ENCODE peak calls at places on chromosomes 7 and 10, in five cellular contexts. H is GM23248, K is aorta, A is colonic mucosa, E is ascending aorta. M is an unnamed sample. For H3K36me3, H3K27me3 and H3K9me3, the result is how much of the 10 kb centered on the place peaks cover.

GRCh38 chr10:91758303-91759146 is 39.7 kb upstream of the TNKS2 start:
- DNase-seq in H (peak), K (no peak), A (no peak), E (no peak), M (no peak)

GRCh38 chr7:12895296-12895695 is 207.9 kb downstream of the ARL4A start:
- DNase-seq in H (peak), K (no peak), A (no peak), E (no peak), M (no peak)

GRCh38 chr7:44395067-44395466 is 69.7 kb upstream of the CAMK2B start:
- DNase-seq in H (no peak), K (no peak), A (no peak), E (no peak), M (no peak)

GRCh38 chr7:45026984-45027773 is 27.2 kb downstream of the CCM2 start:
- DNase-seq in H (peak), K (no peak), A (no peak), E (no peak), M (no peak)

GRCh38 chr10:79266543-79267312 is 80.5 kb upstream of the PPIF start:
- DNase-seq in H (peak), K (peak), A (peak), E (peak), M (no peak)

GRCh38 chr10:9596368-9596920 is 1421.2 kb upstream of the CELF2 start:
- DNase-seq in H (peak), K (no peak), A (no peak), E (no peak), M (no peak)

GRCh38 chr7:140245611-140246105 is 68.9 kb upstream of the KDM7A start:
- DNase-seq in H (no peak), K (no peak), A (no peak), E (no peak), M (no peak)

GRCh38 chr10:65861249-65861648 is 1064.6 kb upstream of the LRRTM3 start:
- DNase-seq in H (no peak), K (no peak), A (no peak), E (no peak), M (no peak)

GRCh38 chr7:111561659-111561908 is 708 bp downstream of the IMMP2L start:
- DNase-seq in H (peak), K (no peak), A (peak), E (no peak), M (no peak)

GRCh38 chr7:50324113-50324512 is 19.6 kb downstream of the IKZF1 start:
- DNase-seq in H (no peak), K (no peak), A (no peak), E (no peak), M (no peak)

GRCh38 chr7:50315739-50316671 is 11.5 kb downstream of the IKZF1 start:
- DNase-seq in H (no peak), K (no peak), A (no peak), E (no peak), M (no peak)

GRCh38 chr7:50317221-50317678 is 12.7 kb downstream of the IKZF1 start:
- DNase-seq in H (no peak), K (no peak), A (no peak), E (no peak), M (no peak)

GRCh38 chr7:50317697-50318640 is 13.5 kb downstream of the IKZF1 start:
- DNase-seq in H (no peak), K (no peak), A (no peak), E (no peak), M (no peak)

DNA sequence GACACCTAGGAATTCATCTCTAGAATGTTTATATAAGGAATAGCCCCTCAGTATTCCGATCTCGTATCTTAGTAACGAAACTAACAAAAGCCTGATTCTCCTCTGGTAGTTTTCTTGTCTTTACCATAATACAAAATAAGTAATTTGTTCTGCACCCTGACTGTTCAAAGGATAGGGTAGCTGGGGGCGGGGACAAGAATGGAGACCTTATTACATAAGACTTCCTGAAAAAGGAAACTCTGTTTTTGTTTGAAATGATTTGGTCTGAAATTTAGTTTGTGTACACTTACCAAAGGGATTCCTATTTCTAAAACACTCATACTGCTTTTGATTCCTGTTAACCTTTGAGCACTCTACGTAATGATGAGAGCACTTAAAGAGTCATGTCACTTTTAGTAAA is 17.2 kb downstream of the IKZF1 start:
- DNase-seq in H (no peak), K (no peak), A (no peak), E (no peak), M (no peak)
- H3K36me3 ChIP-seq in H (under half), K (under half), A (under half), E (under half), M (under half)

DNA sequence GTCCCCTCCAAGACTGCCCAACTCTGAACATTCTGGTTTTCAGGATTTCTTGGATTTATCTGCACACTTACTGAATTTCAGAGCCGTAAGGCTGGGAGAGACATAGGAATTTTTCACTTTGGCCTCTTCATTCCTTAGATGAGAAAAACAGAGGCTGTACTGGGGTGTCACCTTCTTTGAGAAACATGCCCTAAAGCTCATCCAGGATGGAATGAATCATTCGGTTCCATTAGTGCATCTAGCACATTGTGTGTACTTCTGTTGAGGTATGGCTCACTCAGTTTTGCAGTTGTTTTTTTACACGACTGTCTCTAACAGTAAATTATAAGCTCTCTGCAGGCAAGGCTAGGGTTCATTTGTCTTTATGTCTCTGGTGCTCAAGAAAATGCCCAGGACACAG is 383.4 kb downstream of the GATA3 start:
- DNase-seq in H (no peak), K (no peak), A (no peak), E (no peak), M (no peak)
- H3K27me3 ChIP-seq in H (under half), K (under half), A (under half), E (under half), M (under half)

GRCh38 chr7:156096806-156097538 is 284.7 kb upstream of the SHH start:
- DNase-seq in H (no peak), K (no peak), A (no peak), E (no peak), M (no peak)
- H3K9me3 ChIP-seq in H (under half), K (under half), A (under half), E (under half), M (under half)

GRCh38 chr7:158946771-158947170 is 90.4 kb downstream of the DYNC2I1 start:
- DNase-seq in H (no peak), K (no peak), A (no peak), E (no peak), M (no peak)

GRCh38 chr7:158944950-158945349 is 88.6 kb downstream of the DYNC2I1 start:
- DNase-seq in H (no peak), K (no peak), A (no peak), E (no peak), M (no peak)

GRCh38 chr7:158945514-158945913 is 89.2 kb downstream of the DYNC2I1 start:
- DNase-seq in H (no peak), K (no peak), A (no peak), E (no peak), M (no peak)

GRCh38 chr7:158947627-158948026 is 91.3 kb downstream of the DYNC2I1 start:
- DNase-seq in H (no peak), K (no peak), A (no peak), E (no peak), M (no peak)

DNA sequence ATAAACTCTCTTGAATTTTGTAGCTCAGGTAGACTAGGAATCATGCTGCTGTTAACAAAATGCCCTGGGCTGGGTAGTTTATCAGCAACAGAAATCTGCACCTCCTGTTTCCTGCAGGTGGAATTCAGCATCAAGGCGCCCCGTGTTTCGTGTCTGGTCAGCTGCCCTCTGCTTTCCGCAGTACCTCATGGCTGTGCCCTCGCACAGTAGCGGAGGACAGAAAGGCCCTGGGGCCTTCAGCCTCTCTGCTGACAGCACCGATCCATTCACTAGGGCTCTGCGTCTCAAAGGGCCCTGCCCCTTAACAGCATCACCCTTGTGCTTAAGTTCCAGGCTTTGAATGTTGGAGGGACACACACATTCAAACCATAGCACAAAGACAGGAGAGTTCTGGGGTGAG is 90.0 kb downstream of the DYNC2I1 start:
- DNase-seq in H (no peak), K (no peak), A (no peak), E (no peak), M (no peak)
- H3K36me3 ChIP-seq in H (under half), K (under half), A (under half), E (under half), M (under half)

GRCh38 chr10:133306097-133306476 is 2.6 kb downstream of the TUBGCP2 start:
- DNase-seq in H (no peak), K (no peak), A (no peak), E (no peak), M (no peak)
- H3K27me3 ChIP-seq in H (under half), K (under half), A (under half), E (under half), M (under half)

DNA sequence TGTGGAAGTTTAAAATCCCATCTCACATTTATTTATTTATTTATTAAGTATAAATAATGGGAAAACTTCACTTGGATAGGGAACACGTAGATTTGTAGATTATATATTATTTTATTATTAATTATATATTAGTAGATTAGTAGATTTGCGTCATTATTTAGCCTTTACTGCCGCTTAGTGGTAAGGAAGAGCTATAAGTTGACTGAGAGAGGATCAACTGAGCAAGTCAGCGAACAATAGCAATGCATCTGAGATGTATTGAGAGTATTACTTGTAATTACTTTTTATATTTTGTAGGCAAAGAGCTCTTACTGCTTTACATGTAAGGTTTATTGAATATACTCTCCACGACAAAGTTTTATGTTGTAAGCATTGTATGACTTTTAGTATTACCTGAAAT is 244.5 kb upstream of the ANKRD30A start:
- DNase-seq in H (peak), K (no peak), A (no peak), E (no peak), M (no peak)
- H3K9me3 ChIP-seq in H (under half), K (under half), A (under half), E (under half), M (under half)

DNA sequence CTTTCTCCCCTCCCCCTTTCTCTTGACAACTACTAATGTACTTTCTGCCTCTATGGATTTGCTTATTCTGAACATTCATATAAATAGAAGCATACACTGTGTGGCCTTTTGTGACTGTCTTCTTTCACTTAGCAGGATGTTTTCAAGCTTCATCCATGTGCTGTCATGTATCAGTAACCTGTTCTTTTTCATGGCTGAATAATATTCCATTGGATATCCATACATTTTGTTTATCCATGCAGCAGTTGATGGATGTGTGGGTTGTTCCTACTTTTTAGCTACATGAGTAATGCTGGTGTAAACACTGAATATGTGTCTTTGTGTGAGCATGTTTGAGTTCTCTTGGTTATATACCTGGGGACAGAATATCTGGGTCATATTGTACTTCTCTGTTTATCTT is 107.6 kb downstream of the TRRAP start:
- DNase-seq in H (no peak), K (no peak), A (no peak), E (no peak), M (no peak)
- H3K36me3 ChIP-seq in H (half or more), K (under half), A (under half), E (half or more), M (under half)

DNA sequence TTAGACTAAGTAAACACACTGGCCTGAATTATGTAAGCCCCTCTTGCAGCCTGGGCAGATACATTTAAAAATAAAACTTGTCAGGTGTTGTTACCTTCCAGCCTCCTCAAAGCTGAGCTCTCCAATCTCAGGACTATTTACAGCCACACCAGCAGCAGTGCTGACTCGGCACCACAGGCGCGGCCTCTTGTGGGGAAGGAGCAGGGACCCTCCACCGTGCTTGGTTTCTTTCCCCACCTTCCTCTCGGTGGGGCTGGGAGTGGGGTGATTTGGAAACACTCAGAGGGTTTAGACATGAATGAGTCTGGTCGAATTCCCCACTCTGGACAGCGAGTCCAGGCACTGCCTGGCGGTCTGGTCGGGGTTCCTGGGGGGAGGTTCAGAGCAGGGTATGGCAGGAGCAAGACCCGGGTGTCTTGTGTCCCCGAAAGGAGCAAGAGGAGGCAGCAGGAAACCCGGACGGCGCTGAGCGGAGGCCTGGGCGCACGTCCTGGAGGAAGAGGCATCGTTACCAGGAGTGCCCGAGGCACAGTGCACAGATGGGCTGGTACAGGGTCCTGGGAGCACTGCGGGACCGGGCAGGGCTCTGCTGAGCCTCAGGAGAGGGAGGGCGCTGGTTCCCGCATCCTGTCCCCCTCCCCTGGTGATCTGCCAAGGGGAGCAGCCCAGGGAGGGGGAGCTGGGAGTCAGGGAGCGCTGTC is 29.2 kb upstream of the CFAP46 start:
- DNase-seq in H (no peak), K (no peak), A (no peak), E (no peak), M (no peak)
- H3K27me3 ChIP-seq in H (under half), K (under half), A (under half), E (under half), M (under half)

GRCh38 chr7:158327012-158327411 is 260.6 kb downstream of the PTPRN2 start:
- DNase-seq in H (no peak), K (no peak), A (no peak), E (no peak), M (no peak)

GRCh38 chr7:158329014-158329610 is 258.5 kb downstream of the PTPRN2 start:
- DNase-seq in H (no peak), K (no peak), A (no peak), E (no peak), M (no peak)

GRCh38 chr7:158327571-158328180 is 259.9 kb downstream of the PTPRN2 start:
- DNase-seq in H (no peak), K (no peak), A (no peak), E (no peak), M (no peak)

GRCh38 chr7:158329686-158330085 is 257.9 kb downstream of the PTPRN2 start:
- DNase-seq in H (no peak), K (no peak), A (no peak), E (no peak), M (no peak)

GRCh38 chr7:158328376-158329013 is 259.1 kb downstream of the PTPRN2 start:
- DNase-seq in H (no peak), K (no peak), A (no peak), E (no peak), M (no peak)
- H3K9me3 ChIP-seq in H (under half), K (under half), A (under half), E (under half), M (under half)

GRCh38 chr10:3159160-3159559 is 13.4 kb downstream of the PITRM1 start:
- DNase-seq in H (no peak), K (no peak), A (no peak), E (no peak), M (no peak)

GRCh38 chr10:3165196-3165595 is 7.4 kb downstream of the PITRM1 start:
- DNase-seq in H (no peak), K (no peak), A (no peak), E (no peak), M (no peak)

GRCh38 chr10:3166496-3167290 is 5.9 kb downstream of the PITRM1 start:
- DNase-seq in H (no peak), K (no peak), A (no peak), E (no peak), M (no peak)

GRCh38 chr10:3163879-3164278 is 8.7 kb downstream of the PITRM1 start:
- DNase-seq in H (no peak), K (no peak), A (no peak), E (no peak), M (no peak)

DNA sequence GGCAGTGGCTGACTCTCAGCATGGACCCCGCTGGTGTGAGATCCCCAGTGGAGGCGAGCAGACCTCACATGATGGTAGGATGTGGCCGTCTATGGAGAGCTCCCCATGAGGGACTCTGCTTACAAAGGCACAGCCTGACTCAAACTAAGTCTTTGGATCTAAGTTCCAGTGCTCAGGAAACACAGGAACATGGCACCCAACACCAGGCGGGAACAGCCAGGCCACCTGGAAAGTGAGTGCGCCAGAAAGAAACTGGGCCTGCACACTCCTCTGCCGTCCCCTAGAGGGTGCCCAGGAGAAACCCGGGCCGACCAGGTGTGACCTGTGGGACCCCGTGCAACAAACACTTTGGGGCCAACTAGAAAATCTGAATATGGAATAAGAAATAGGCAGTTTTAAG is 10.0 kb downstream of the PITRM1 start:
- DNase-seq in H (no peak), K (no peak), A (no peak), E (no peak), M (no peak)
- H3K36me3 ChIP-seq in H (half or more), K (under half), A (under half), E (half or more), M (half or more)